ENCODE peak calls at places on chromosomes 3 and 15, in four cellular contexts. Z, V, P and M are unnamed samples.

GRCh38 chr3:8900065-8900464 is 63.2 kb downstream of the RAD18 start:
- DNase-seq in Z (no peak), V (no peak), P (no peak), M (peak; percentile 49)

GRCh38 chr3:64666171-64666581 is 21.6 kb downstream of the ADAMTS9 start:
- DNase-seq in Z (no peak), V (no peak), P (no peak), M (no peak)

GRCh38 chr3:187966141-187966540 is 187.8 kb upstream of the LPP start:
- DNase-seq in Z (no peak), V (no peak), P (no peak), M (no peak)

GRCh38 chr3:162354343-162354742 is 857.7 kb downstream of the OTOL1 start:
- DNase-seq in Z (no peak), V (peak; percentile 80), P (no peak), M (peak; percentile 74)

GRCh38 chr15:26178821-26179220 is 315.7 kb upstream of the ATP10A start:
- DNase-seq in Z (no peak), V (no peak), P (no peak), M (no peak)

GRCh38 chr15:78372880-78373279 is 32.7 kb downstream of the CRABP1 start:
- DNase-seq in Z (no peak), V (no peak), P (no peak), M (no peak)

GRCh38 chr15:76584868-76585572 is 248.4 kb downstream of the ISL2 start:
- DNase-seq in Z (no peak), V (no peak), P (no peak), M (no peak)

GRCh38 chr15:80418892-80419537 is 14.8 kb downstream of the ARNT2 start:
- DNase-seq in Z (peak; percentile 4), V (no peak), P (no peak), M (no peak)

GRCh38 chr3:100810671-100811070 is 101.4 kb downstream of the TFG start:
- DNase-seq in Z (no peak), V (peak; percentile 26), P (no peak), M (peak; percentile 84)

GRCh38 chr15:35701402-35702046 is 155.6 kb upstream of the DPH6 start:
- DNase-seq in Z (no peak), V (no peak), P (no peak), M (no peak)

GRCh38 chr15:71170163-71170562 is 54.9 kb downstream of the THSD4 start:
- DNase-seq in Z (no peak), V (no peak), P (no peak), M (no peak)

GRCh38 chr3:125519678-125520562 is at the start of gene SNX4:
- DNase-seq in Z (peak; percentile 88), V (peak; percentile 75), P (peak; percentile 79), M (peak; percentile 56)

GRCh38 chr15:83323296-83323711 is 38.8 kb upstream of the BNC1 start:
- DNase-seq in Z (no peak), V (peak; percentile 68), P (no peak), M (peak; percentile 83)

GRCh38 chr3:124918524-124918923 is 16.0 kb downstream of the MUC13 start:
- DNase-seq in Z (no peak), V (no peak), P (no peak), M (no peak)

GRCh38 chr3:149621218-149622005 is 36.4 kb downstream of the WWTR1 start:
- DNase-seq in Z (no peak), V (peak; percentile 78), P (no peak), M (peak; percentile 78)

GRCh38 chr3:72102057-72102711 is 317.2 kb upstream of the PROK2 start:
- DNase-seq in Z (peak; percentile 10), V (no peak), P (no peak), M (no peak)

GRCh38 chr3:94420941-94421340 is 358.1 kb downstream of the NSUN3 start:
- DNase-seq in Z (no peak), V (no peak), P (no peak), M (no peak)

GRCh38 chr3:170700054-170700404 is 114.2 kb upstream of the SLC7A14 start:
- DNase-seq in Z (no peak), V (no peak), P (no peak), M (no peak)